ENCODE peak calls at places on chromosomes 2 and 18, in five cellular contexts. D is breast epithelium, Z is colonic mucosa, O is tibial nerve, U is psoas muscle. E is an unnamed sample.

GRCh38 chr2:189143930-189144329 is 35.6 kb downstream of the COL5A2 start:
- DNase-seq in Z (no peak), D (no peak), U (no peak), O (no peak), E (no peak)

GRCh38 chr18:42113529-42114191 is 158.6 kb downstream of the PIK3C3 start:
- DNase-seq in U (no peak), O (no peak), Z (no peak), D (no peak), E (no peak)

GRCh38 chr18:25310045-25310444 is 41.9 kb downstream of the ZNF521 start:
- DNase-seq in D (no peak), Z (no peak), U (no peak), O (no peak), E (no peak)

GRCh38 chr2:139031722-139032121 is 251.5 kb upstream of the NXPH2 start:
- DNase-seq in U (no peak), Z (no peak), O (no peak), D (no peak), E (no peak)

GRCh38 chr2:14039134-14039533 is 593.4 kb upstream of the LRATD1 start:
- DNase-seq in O (no peak), U (no peak), D (no peak), Z (no peak), E (no peak)

GRCh38 chr2:164826293-164827243 is 15.1 kb downstream of the COBLL1 start:
- DNase-seq in Z (peak), U (no peak), D (peak), O (no peak), E (no peak)

GRCh38 chr18:48165104-48165866 is 234.8 kb upstream of the SMAD2 start:
- DNase-seq in U (no peak), Z (peak), D (no peak), O (no peak), E (no peak)

GRCh38 chr2:176136375-176137248 is 7.1 kb downstream of the HOXD8 start:
- DNase-seq in D (no peak), U (peak), Z (peak), O (no peak), E (no peak)

GRCh38 chr2:226994775-226995174 is 158.9 kb downstream of the RHBDD1 start:
- DNase-seq in Z (no peak), U (no peak), O (no peak), D (no peak), E (no peak)

GRCh38 chr2:183292028-183292427 is 167.8 kb downstream of the NUP35 start:
- DNase-seq in O (no peak), Z (no peak), U (no peak), D (no peak), E (no peak)

GRCh38 chr18:79507546-79508480 is 112.1 kb downstream of the NFATC1 start:
- DNase-seq in U (peak), Z (peak), O (peak), D (peak), E (peak)

GRCh38 chr18:35324926-35325655 is 19.1 kb downstream of the ZNF24 start:
- DNase-seq in Z (no peak), O (no peak), D (no peak), U (no peak), E (no peak)

GRCh38 chr2:101204400-101205095 is 48.1 kb upstream of the CNOT11 start:
- DNase-seq in U (no peak), Z (no peak), D (no peak), O (no peak), E (no peak)

GRCh38 chr2:237449193-237449797 is 35.3 kb upstream of the COL6A3 start:
- DNase-seq in O (peak), U (peak), Z (no peak), D (no peak), E (no peak)
- H3K27ac ChIP-seq in O (peak), U (peak), Z (no peak), D (peak), E (no peak)

GRCh38 chr2:63790913-63791312 is 50.8 kb upstream of the UGP2 start:
- DNase-seq in Z (no peak), D (no peak), U (no peak), O (no peak), E (no peak)
- H3K27ac ChIP-seq in Z (no peak), D (no peak), U (peak), O (peak), E (no peak)

GRCh38 chr2:150555957-150556356 is 68.5 kb upstream of the RND3 start:
- DNase-seq in U (no peak), D (no peak), Z (no peak), O (no peak), E (no peak)
- H3K27ac ChIP-seq in U (no peak), D (no peak), Z (no peak), O (no peak), E (no peak)

GRCh38 chr2:118349365-118349764 is 261.1 kb downstream of the INSIG2 start:
- DNase-seq in D (no peak), U (no peak), O (no peak), Z (no peak), E (no peak)

GRCh38 chr2:118348380-118349024 is 260.2 kb downstream of the INSIG2 start:
- DNase-seq in D (no peak), O (no peak), U (no peak), Z (no peak), E (no peak)

GRCh38 chr2:118340103-118340502 is 251.8 kb downstream of the INSIG2 start:
- DNase-seq in U (no peak), D (no peak), O (no peak), Z (no peak), E (no peak)

GRCh38 chr2:118345465-118345864 is 257.2 kb downstream of the INSIG2 start:
- DNase-seq in Z (no peak), U (no peak), D (no peak), O (no peak), E (no peak)
- H3K27ac ChIP-seq in Z (no peak), U (no peak), D (no peak), O (no peak), E (no peak)

GRCh38 chr2:79009388-79009787 is 16.1 kb upstream of the REG3G start:
- DNase-seq in U (no peak), D (no peak), Z (no peak), O (no peak), E (no peak)
- H3K27ac ChIP-seq in U (no peak), D (no peak), Z (no peak), O (no peak), E (no peak)

GRCh38 chr2:9712263-9712662 is 81.5 kb upstream of the YWHAQ start:
- DNase-seq in O (no peak), D (no peak), Z (no peak), U (no peak), E (no peak)

GRCh38 chr2:9717886-9718451 is 87.2 kb upstream of the YWHAQ start:
- DNase-seq in Z (no peak), U (no peak), D (no peak), O (no peak), E (no peak)

GRCh38 chr2:9715238-9715637 is 84.4 kb upstream of the YWHAQ start:
- DNase-seq in Z (no peak), U (no peak), D (no peak), O (no peak), E (no peak)

GRCh38 chr2:9710311-9710710 is 79.5 kb upstream of the YWHAQ start:
- DNase-seq in O (no peak), D (no peak), Z (no peak), U (no peak), E (no peak)

DNA sequence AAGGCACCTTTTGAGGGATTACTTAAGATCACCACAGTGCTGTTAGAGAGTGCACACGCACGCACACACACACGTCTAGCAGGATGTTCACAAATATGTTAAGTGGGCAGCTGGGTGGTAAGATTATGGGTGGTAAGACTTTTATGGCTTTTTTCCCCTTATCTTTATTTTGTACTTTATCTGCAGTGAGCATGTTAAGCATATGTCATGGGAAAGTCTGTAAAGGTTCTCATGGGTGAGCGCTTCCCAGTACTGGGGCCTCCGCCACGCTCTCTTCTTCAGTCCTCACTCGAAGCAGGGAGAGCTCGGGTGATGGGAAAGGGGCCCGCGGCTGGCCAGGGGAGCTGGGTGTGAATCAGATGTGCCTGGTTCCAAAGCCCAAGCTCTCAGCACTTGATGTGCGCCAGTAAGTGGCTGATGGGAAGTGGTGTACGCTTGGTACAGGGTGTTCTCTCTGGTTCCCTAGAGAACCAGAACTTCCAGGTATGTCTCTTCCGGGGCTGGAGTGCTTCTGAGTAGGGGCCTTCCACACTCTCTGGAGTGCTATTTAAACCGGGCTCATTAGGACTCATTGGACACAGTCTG is 83.9 kb upstream of the YWHAQ start:
- DNase-seq in Z (no peak), U (no peak), O (no peak), D (no peak), E (no peak)
- H3K27ac ChIP-seq in Z (no peak), U (no peak), O (no peak), D (no peak), E (no peak)

GRCh38 chr2:40450066-40450841 is 1.6 kb downstream of the SLC8A1 start:
- DNase-seq in U (no peak), D (no peak), O (no peak), Z (no peak), E (no peak)
- H3K27ac ChIP-seq in U (peak), D (no peak), O (no peak), Z (peak), E (peak)

GRCh38 chr2:86648696-86649095 is 25.0 kb upstream of the RNF103 start:
- DNase-seq in U (no peak), Z (no peak), O (no peak), D (no peak), E (no peak)
- H3K27ac ChIP-seq in U (no peak), Z (peak), O (no peak), D (no peak), E (no peak)

GRCh38 chr2:42029639-42030195 is 18.1 kb upstream of the PKDCC start:
- DNase-seq in U (no peak), D (no peak), Z (no peak), O (no peak), E (no peak)
- H3K27ac ChIP-seq in U (no peak), D (no peak), Z (no peak), O (no peak), E (no peak)

GRCh38 chr18:44743626-44744025 is 62.9 kb downstream of the SETBP1 start:
- DNase-seq in O (no peak), D (no peak), U (no peak), Z (no peak), E (no peak)

GRCh38 chr18:44744206-44745180 is 63.8 kb downstream of the SETBP1 start:
- DNase-seq in U (peak), Z (no peak), O (no peak), D (no peak), E (no peak)

GRCh38 chr18:44741551-44741950 is 60.9 kb downstream of the SETBP1 start:
- DNase-seq in D (no peak), Z (no peak), U (no peak), O (no peak), E (no peak)

GRCh38 chr18:44742126-44742525 is 61.4 kb downstream of the SETBP1 start:
- DNase-seq in Z (no peak), O (no peak), D (no peak), U (no peak), E (no peak)

DNA sequence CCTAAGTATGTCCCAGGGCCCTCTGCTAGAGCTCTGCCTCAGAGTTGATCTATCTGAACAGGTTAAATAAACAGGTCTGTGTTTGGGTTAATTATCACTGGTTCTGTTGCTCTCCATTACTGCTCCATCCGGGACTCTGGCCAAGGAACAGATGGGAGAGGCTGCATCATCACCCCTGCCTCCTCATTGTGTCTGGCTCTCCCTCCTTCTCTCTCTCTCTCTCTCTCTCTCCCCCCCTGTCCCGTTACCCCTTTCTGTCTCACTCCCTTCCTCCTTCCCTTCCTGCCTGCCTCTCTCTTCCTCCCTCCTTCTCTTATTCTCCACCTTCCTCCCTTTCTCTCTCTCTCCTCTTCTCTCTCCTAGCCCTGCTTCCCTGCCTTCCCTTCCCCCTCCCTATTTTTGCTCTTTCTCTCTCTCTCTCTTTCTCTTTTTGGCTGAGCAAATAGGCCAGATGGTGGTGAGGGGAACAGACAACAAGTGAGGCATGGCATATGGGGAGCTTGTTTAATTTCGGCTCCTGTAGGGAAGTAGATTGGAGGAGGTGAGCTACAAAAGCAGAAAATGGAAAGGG is 62.1 kb downstream of the SETBP1 start:
- DNase-seq in U (peak), D (no peak), Z (peak), O (peak), E (peak)
- H3K27ac ChIP-seq in U (peak), D (peak), Z (peak), O (peak), E (no peak)

E was measured in substantia nigra.